ENCODE peak calls at places on chromosomes 5 and 9, in six cellular contexts. One of them, this sample, is unnamed.
A peak's percentile ranks its signal among the peaks of the same experiment; 100 is the strongest.

GRCh38 chr9:137666950-137667670 is 48.3 kb downstream of the EHMT1 start:
- DNase-seq in lower lobe of right lung: no peak
- DNase-seq in tibial artery: no peak
- DNase-seq in OCI-LY7: peak; percentile 90
- DNase-seq in heart left ventricle: no peak
- DNase-seq in brain microvascular endothelial cell: no peak
- DNase-seq in this sample: no peak

GRCh38 chr9:131045300-131046092 is 36.5 kb downstream of the LAMC3 start:
- DNase-seq in lower lobe of right lung: no peak
- DNase-seq in tibial artery: no peak
- DNase-seq in OCI-LY7: peak; percentile 25
- DNase-seq in heart left ventricle: peak; percentile 51
- DNase-seq in brain microvascular endothelial cell: no peak
- DNase-seq in this sample: no peak

GRCh38 chr5:74938250-74938649 is 72.1 kb upstream of the FAM169A start:
- DNase-seq in lower lobe of right lung: no peak
- DNase-seq in tibial artery: no peak
- DNase-seq in OCI-LY7: no peak
- DNase-seq in heart left ventricle: no peak
- DNase-seq in brain microvascular endothelial cell: no peak
- DNase-seq in this sample: no peak

GRCh38 chr5:90585337-90585986 is 26.9 kb downstream of the ADGRV1 start:
- DNase-seq in lower lobe of right lung: no peak
- DNase-seq in tibial artery: no peak
- DNase-seq in OCI-LY7: no peak
- DNase-seq in heart left ventricle: no peak
- DNase-seq in brain microvascular endothelial cell: no peak
- DNase-seq in this sample: no peak

GRCh38 chr9:71504636-71505035 is 263.7 kb downstream of the CEMIP2 start:
- DNase-seq in lower lobe of right lung: no peak
- DNase-seq in tibial artery: no peak
- DNase-seq in OCI-LY7: no peak
- DNase-seq in heart left ventricle: no peak
- DNase-seq in brain microvascular endothelial cell: no peak
- DNase-seq in this sample: no peak

GRCh38 chr5:147081256-147081872 is 153.5 kb upstream of the STK32A start:
- DNase-seq in lower lobe of right lung: no peak
- DNase-seq in tibial artery: no peak
- DNase-seq in OCI-LY7: no peak
- DNase-seq in heart left ventricle: no peak
- DNase-seq in brain microvascular endothelial cell: no peak
- DNase-seq in this sample: no peak

GRCh38 chr5:473344-474192 is 30.6 kb downstream of the EXOC3 start:
- DNase-seq in lower lobe of right lung: peak; percentile 61
- DNase-seq in tibial artery: peak; percentile 71
- DNase-seq in OCI-LY7: no peak
- DNase-seq in heart left ventricle: no peak
- DNase-seq in brain microvascular endothelial cell: no peak
- DNase-seq in this sample: no peak

GRCh38 chr9:6132650-6133049 is 83.0 kb upstream of the IL33 start:
- DNase-seq in lower lobe of right lung: no peak
- DNase-seq in tibial artery: no peak
- DNase-seq in OCI-LY7: peak; percentile 1
- DNase-seq in heart left ventricle: no peak
- DNase-seq in brain microvascular endothelial cell: no peak
- DNase-seq in this sample: no peak

GRCh38 chr5:92518318-92518913 is 1062.6 kb downstream of the NR2F1-AS1 start:
- DNase-seq in lower lobe of right lung: no peak
- DNase-seq in tibial artery: no peak
- DNase-seq in OCI-LY7: peak; percentile 1
- DNase-seq in heart left ventricle: no peak
- DNase-seq in brain microvascular endothelial cell: peak; percentile 32
- DNase-seq in this sample: no peak

GRCh38 chr5:35924122-35924949 is 14.1 kb downstream of the CAPSL start:
- DNase-seq in lower lobe of right lung: no peak
- DNase-seq in tibial artery: no peak
- DNase-seq in OCI-LY7: no peak
- DNase-seq in heart left ventricle: no peak
- DNase-seq in brain microvascular endothelial cell: peak; percentile 31
- DNase-seq in this sample: peak; percentile 5

GRCh38 chr9:92350740-92351133 is 25.0 kb downstream of the CENPP start:
- DNase-seq in lower lobe of right lung: no peak
- DNase-seq in tibial artery: no peak
- DNase-seq in OCI-LY7: no peak
- DNase-seq in heart left ventricle: no peak
- DNase-seq in brain microvascular endothelial cell: no peak
- DNase-seq in this sample: no peak

GRCh38 chr5:180313677-180314076 is 21.8 kb upstream of the MAPK9 start:
- DNase-seq in lower lobe of right lung: peak; percentile 88
- DNase-seq in tibial artery: no peak
- DNase-seq in OCI-LY7: no peak
- DNase-seq in heart left ventricle: peak; percentile 90
- DNase-seq in brain microvascular endothelial cell: no peak
- DNase-seq in this sample: peak; percentile 53

GRCh38 chr9:35516481-35516880 is 26.6 kb downstream of the RUSC2 start:
- DNase-seq in lower lobe of right lung: no peak
- DNase-seq in tibial artery: no peak
- DNase-seq in OCI-LY7: no peak
- DNase-seq in heart left ventricle: no peak
- DNase-seq in brain microvascular endothelial cell: peak; percentile 72
- DNase-seq in this sample: no peak

GRCh38 chr5:159781626-159782157 is 134.6 kb upstream of the ADRA1B start:
- DNase-seq in lower lobe of right lung: no peak
- DNase-seq in tibial artery: no peak
- DNase-seq in OCI-LY7: no peak
- DNase-seq in heart left ventricle: no peak
- DNase-seq in brain microvascular endothelial cell: no peak
- DNase-seq in this sample: no peak

GRCh38 chr5:103117471-103117991 is 2.4 kb downstream of the GIN1 start:
- DNase-seq in lower lobe of right lung: no peak
- DNase-seq in tibial artery: no peak
- DNase-seq in OCI-LY7: no peak
- DNase-seq in heart left ventricle: no peak
- DNase-seq in brain microvascular endothelial cell: no peak
- DNase-seq in this sample: no peak

GRCh38 chr5:173926359-173926758 is 38.2 kb downstream of the CPEB4 start:
- DNase-seq in lower lobe of right lung: no peak
- DNase-seq in tibial artery: peak; percentile 73
- DNase-seq in OCI-LY7: no peak
- DNase-seq in heart left ventricle: no peak
- DNase-seq in brain microvascular endothelial cell: peak; percentile 38
- DNase-seq in this sample: no peak

GRCh38 chr5:154400678-154401077 is 45.1 kb upstream of the SAP30L start:
- DNase-seq in lower lobe of right lung: no peak
- DNase-seq in tibial artery: peak; percentile 45
- DNase-seq in OCI-LY7: no peak
- DNase-seq in heart left ventricle: no peak
- DNase-seq in brain microvascular endothelial cell: no peak
- DNase-seq in this sample: no peak

GRCh38 chr9:132585954-132586829 is 3.8 kb downstream of the BARHL1 start:
- DNase-seq in lower lobe of right lung: no peak
- DNase-seq in tibial artery: no peak
- DNase-seq in OCI-LY7: no peak
- DNase-seq in heart left ventricle: no peak
- DNase-seq in brain microvascular endothelial cell: no peak
- DNase-seq in this sample: no peak

GRCh38 chr5:14809369-14810144 is 62.0 kb downstream of the ANKH start:
- DNase-seq in lower lobe of right lung: peak; percentile 62
- DNase-seq in tibial artery: peak; percentile 81
- DNase-seq in OCI-LY7: peak; percentile 87
- DNase-seq in heart left ventricle: no peak
- DNase-seq in brain microvascular endothelial cell: peak; percentile 95
- DNase-seq in this sample: peak; percentile 28

GRCh38 chr5:68424799-68425537 is 209.4 kb downstream of the PIK3R1 start:
- DNase-seq in lower lobe of right lung: no peak
- DNase-seq in tibial artery: no peak
- DNase-seq in OCI-LY7: no peak
- DNase-seq in heart left ventricle: no peak
- DNase-seq in brain microvascular endothelial cell: peak; percentile 57
- DNase-seq in this sample: no peak

GRCh38 chr5:157528036-157528632 is 47.4 kb downstream of the ADAM19 start:
- DNase-seq in lower lobe of right lung: no peak
- DNase-seq in tibial artery: peak; percentile 44
- DNase-seq in OCI-LY7: no peak
- DNase-seq in heart left ventricle: no peak
- DNase-seq in brain microvascular endothelial cell: no peak
- DNase-seq in this sample: no peak

GRCh38 chr5:116652196-116652729 is 77.6 kb upstream of the SEMA6A start:
- DNase-seq in lower lobe of right lung: no peak
- DNase-seq in tibial artery: no peak
- DNase-seq in OCI-LY7: no peak
- DNase-seq in heart left ventricle: no peak
- DNase-seq in brain microvascular endothelial cell: peak; percentile 80
- DNase-seq in this sample: peak; percentile 54

GRCh38 chr9:101458955-101459631 is 23.5 kb upstream of the ALDOB start:
- DNase-seq in lower lobe of right lung: no peak
- DNase-seq in tibial artery: no peak
- DNase-seq in OCI-LY7: peak; percentile 66
- DNase-seq in heart left ventricle: no peak
- DNase-seq in brain microvascular endothelial cell: peak; percentile 80
- DNase-seq in this sample: peak; percentile 51

DNA sequence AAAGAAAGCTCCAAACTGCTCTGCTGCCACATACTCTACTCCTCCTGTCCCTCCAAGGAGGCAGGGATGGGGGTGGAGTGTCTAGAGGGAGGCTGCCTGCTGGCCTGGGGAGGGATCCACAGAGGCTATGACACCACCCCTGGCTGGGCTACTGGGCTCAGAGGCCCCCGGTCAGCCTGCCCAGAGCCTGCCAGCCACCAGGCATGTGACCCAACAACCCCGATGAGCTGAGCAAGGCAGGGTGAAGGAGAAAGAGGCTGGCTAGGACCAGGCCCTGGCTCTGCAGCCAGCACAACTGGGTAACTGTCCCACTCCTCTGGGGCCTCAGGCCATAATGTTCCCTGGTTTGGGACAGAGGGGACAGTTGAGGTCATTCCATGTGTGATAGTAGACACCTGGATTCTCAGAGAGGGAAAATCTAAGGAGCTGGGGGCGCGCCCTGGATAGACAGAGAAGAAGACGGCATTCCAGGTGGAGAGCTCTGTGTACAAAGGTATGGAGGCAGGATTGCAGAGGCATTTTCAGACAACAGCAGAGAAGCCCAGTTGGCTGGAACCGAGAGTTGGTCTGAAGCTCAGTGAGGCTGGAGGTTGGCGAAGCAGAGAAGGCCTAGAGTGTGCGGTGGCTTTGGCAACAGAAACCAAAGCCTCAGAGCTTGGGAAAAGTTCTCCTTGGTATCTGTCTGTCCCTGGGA is 33.8 kb upstream of the IL17B start:
- DNase-seq in lower lobe of right lung: no peak
- DNase-seq in tibial artery: peak; percentile 87
- DNase-seq in OCI-LY7: no peak
- DNase-seq in heart left ventricle: no peak
- DNase-seq in brain microvascular endothelial cell: no peak
- DNase-seq in this sample: no peak
- H3K4me3 ChIP-seq in lower lobe of right lung: peak overlapping the region; percentile 54
- H3K4me3 ChIP-seq in tibial artery: peak overlapping the region; percentile 66
- H3K4me3 ChIP-seq in OCI-LY7: no peak overlapping the region
- H3K4me3 ChIP-seq in heart left ventricle: no peak overlapping the region
- H3K4me3 ChIP-seq in brain microvascular endothelial cell: no peak overlapping the region
- H3K4me3 ChIP-seq in this sample: no peak overlapping the region

GRCh38 chr9:95379630-95380029 is 62.1 kb upstream of the FANCC start:
- DNase-seq in lower lobe of right lung: no peak
- DNase-seq in tibial artery: no peak
- DNase-seq in OCI-LY7: peak; percentile 45
- DNase-seq in heart left ventricle: no peak
- DNase-seq in brain microvascular endothelial cell: no peak
- DNase-seq in this sample: no peak
- TF ChIP-seq CTCF in lower lobe of right lung: no peak
- TF ChIP-seq CTCF in tibial artery: no peak
- TF ChIP-seq CTCF in OCI-LY7: peak; percentile 67
- TF ChIP-seq CTCF in heart left ventricle: no peak
- TF ChIP-seq CTCF in brain microvascular endothelial cell: no peak
- TF ChIP-seq CTCF in this sample: no peak

GRCh38 chr9:112354081-112354743 is 20.8 kb upstream of the PTBP3 start:
- DNase-seq in lower lobe of right lung: no peak
- DNase-seq in tibial artery: no peak
- DNase-seq in OCI-LY7: no peak
- DNase-seq in heart left ventricle: no peak
- DNase-seq in brain microvascular endothelial cell: no peak
- DNase-seq in this sample: no peak

GRCh38 chr9:112351184-112351583 is 17.8 kb upstream of the PTBP3 start:
- DNase-seq in lower lobe of right lung: no peak
- DNase-seq in tibial artery: no peak
- DNase-seq in OCI-LY7: no peak
- DNase-seq in heart left ventricle: no peak
- DNase-seq in brain microvascular endothelial cell: no peak
- DNase-seq in this sample: no peak

GRCh38 chr9:112352209-112352608 is 18.8 kb upstream of the PTBP3 start:
- DNase-seq in lower lobe of right lung: no peak
- DNase-seq in tibial artery: no peak
- DNase-seq in OCI-LY7: no peak
- DNase-seq in heart left ventricle: no peak
- DNase-seq in brain microvascular endothelial cell: no peak
- DNase-seq in this sample: no peak

GRCh38 chr9:112348257-112348992 is 15.0 kb upstream of the PTBP3 start:
- DNase-seq in lower lobe of right lung: peak; percentile 89
- DNase-seq in tibial artery: peak; percentile 81
- DNase-seq in OCI-LY7: peak; percentile 81
- DNase-seq in heart left ventricle: peak; percentile 95
- DNase-seq in brain microvascular endothelial cell: peak; percentile 65
- DNase-seq in this sample: no peak

GRCh38 chr9:112348993-112349333 is 15.5 kb upstream of the PTBP3 start:
- DNase-seq in lower lobe of right lung: no peak
- DNase-seq in tibial artery: no peak
- DNase-seq in OCI-LY7: no peak
- DNase-seq in heart left ventricle: no peak
- DNase-seq in brain microvascular endothelial cell: no peak
- DNase-seq in this sample: no peak
- H3K4me3 ChIP-seq in lower lobe of right lung: peak overlapping the region; percentile 49
- H3K4me3 ChIP-seq in tibial artery: peak overlapping the region; percentile 47
- H3K4me3 ChIP-seq in OCI-LY7: no peak overlapping the region
- H3K4me3 ChIP-seq in heart left ventricle: peak overlapping the region; percentile 23
- H3K4me3 ChIP-seq in brain microvascular endothelial cell: peak overlapping the region; percentile 59
- H3K4me3 ChIP-seq in this sample: peak overlapping the region; percentile 66

DNA sequence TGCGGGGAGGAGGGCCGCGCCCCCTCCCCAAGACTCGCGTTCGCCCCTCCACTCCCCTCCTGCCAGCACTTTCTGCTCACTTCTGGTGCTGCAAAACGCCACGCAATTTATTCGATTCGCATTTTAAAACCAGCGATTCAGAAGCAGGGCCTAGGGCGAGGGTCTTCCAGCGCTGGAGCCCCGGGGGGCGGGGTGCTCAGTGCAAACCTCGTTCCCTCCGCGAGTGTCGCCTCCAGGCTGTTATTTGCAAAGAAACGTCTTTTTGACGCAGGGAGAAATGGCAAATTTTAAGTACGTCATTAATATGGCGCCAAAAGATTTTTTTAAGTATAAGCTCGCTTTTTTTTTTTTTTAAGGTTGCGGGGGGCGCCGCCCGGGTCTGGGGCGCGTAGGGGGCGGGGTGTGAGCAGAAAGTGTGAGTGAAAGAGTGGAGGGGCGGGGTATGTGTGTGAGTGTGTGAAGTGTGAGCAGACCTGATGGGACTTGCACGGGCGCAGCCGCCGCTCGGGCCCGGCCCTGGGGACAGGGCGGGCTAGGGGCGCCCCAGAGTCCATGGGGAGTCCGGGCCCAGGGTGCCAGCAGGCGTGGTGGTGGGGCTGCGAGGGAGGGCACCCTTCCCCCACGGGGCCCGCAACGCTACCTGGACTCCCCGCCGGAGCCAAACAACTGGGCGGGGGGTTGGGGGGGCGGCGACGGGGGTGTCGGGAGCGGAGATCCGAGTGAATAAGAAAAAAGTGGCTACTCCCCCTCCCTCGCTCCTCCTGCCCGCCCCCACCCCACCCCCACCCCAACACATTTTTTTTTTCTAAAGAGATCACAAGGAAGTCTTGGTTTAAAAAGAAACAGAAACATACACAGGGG is at the start of gene JADE2:
- DNase-seq in lower lobe of right lung: peak; percentile 83
- DNase-seq in tibial artery: peak; percentile 90
- DNase-seq in OCI-LY7: peak; percentile 87
- DNase-seq in heart left ventricle: peak; percentile 86
- DNase-seq in brain microvascular endothelial cell: peak; percentile 37
- DNase-seq in this sample: no peak
- TF ChIP-seq CTCF in lower lobe of right lung: no peak
- TF ChIP-seq CTCF in tibial artery: no peak
- TF ChIP-seq CTCF in OCI-LY7: peak; percentile 42
- TF ChIP-seq CTCF in heart left ventricle: no peak
- TF ChIP-seq CTCF in brain microvascular endothelial cell: no peak
- TF ChIP-seq CTCF in this sample: peak; percentile 2